ENCODE peak calls at places on chromosomes 4 and X, in seven cellular contexts. Y, T, A, L, I, C and H are unnamed samples.
A peak's percentile ranks its signal among the peaks of the same experiment; 100 is the strongest.

GRCh38 chr4:83535520-83535944 is 376 bp upstream of the GPAT3 start:
- DNase-seq in T (no peak), C (peak; percentile 42), Y (peak; percentile 56), A (peak; percentile 73), I (peak; percentile 76), L (peak; percentile 76), H (peak; percentile 55)

GRCh38 chr4:10089346-10089745 is 27.3 kb downstream of the WDR1 start:
- DNase-seq in C (no peak), I (no peak), T (no peak), Y (peak; percentile 81), L (no peak), A (no peak), H (no peak)

GRCh38 chrX:574355-574754 is 56.2 kb upstream of the SHOX start:
- DNase-seq in A (no peak), I (no peak), Y (no peak), L (no peak), T (no peak), C (no peak), H (no peak)

GRCh38 chr4:168167714-168168284 is 75.5 kb downstream of the ANXA10 start:
- DNase-seq in Y (no peak), A (no peak), C (no peak), T (no peak), I (no peak), L (peak; percentile 62), H (no peak)

GRCh38 chr4:102328045-102328444 is 17.2 kb downstream of the SLC39A8 start:
- DNase-seq in A (no peak), Y (no peak), I (peak; percentile 26), L (no peak), T (no peak), C (no peak), H (no peak)

GRCh38 chr4:72909461-72909860 is 160.1 kb downstream of the COX18 start:
- DNase-seq in C (no peak), L (no peak), A (no peak), I (no peak), T (no peak), Y (peak; percentile 36), H (no peak)

GRCh38 chrX:108584617-108585211 is 145.1 kb downstream of the COL4A5 start:
- DNase-seq in T (no peak), I (peak; percentile 8), Y (no peak), L (no peak), A (no peak), C (peak; percentile 1), H (no peak)

GRCh38 chrX:128975716-128976115 is 547.6 kb downstream of the SMARCA1 start:
- DNase-seq in C (peak; percentile 17), L (no peak), A (peak; percentile 68), Y (peak; percentile 51), I (peak; percentile 0), T (no peak), H (no peak)

GRCh38 chrX:11458175-11458574 is 165.0 kb downstream of the AMELX start:
- DNase-seq in T (no peak), I (peak; percentile 60), L (peak; percentile 27), Y (no peak), C (no peak), A (no peak), H (no peak)

GRCh38 chrX:106144755-106145639 is 23.1 kb upstream of the PWWP3B start:
- DNase-seq in L (no peak), C (no peak), I (peak; percentile 55), Y (peak; percentile 79), A (peak; percentile 71), T (no peak), H (no peak)

GRCh38 chr4:76197001-76197743 is 16.5 kb downstream of the SCARB2 start:
- DNase-seq in T (no peak), A (no peak), I (no peak), L (peak; percentile 41), C (no peak), Y (no peak), H (no peak)

GRCh38 chr4:128176643-128177042 is 111.0 kb downstream of the PGRMC2 start:
- DNase-seq in L (no peak), I (no peak), Y (no peak), A (no peak), C (no peak), T (no peak), H (no peak)

GRCh38 chrX:2707334-2707760 is 16.3 kb downstream of the CD99 start:
- DNase-seq in T (peak; percentile 89), C (peak; percentile 83), Y (peak; percentile 28), I (peak; percentile 73), A (no peak), L (peak; percentile 95), H (peak; percentile 97)

GRCh38 chr4:36325499-36325898 is 44.1 kb downstream of the DTHD1 start:
- DNase-seq in Y (no peak), I (no peak), L (no peak), T (no peak), C (no peak), A (no peak), H (no peak)

GRCh38 chr4:18020145-18020670 is 1.3 kb downstream of the LCORL start:
- DNase-seq in L (peak; percentile 12), T (no peak), A (no peak), C (no peak), I (peak; percentile 34), Y (no peak), H (no peak)

GRCh38 chrX:131675596-131676194 is 131.8 kb downstream of the OR13H1 start:
- DNase-seq in I (no peak), L (peak; percentile 1), Y (no peak), A (no peak), C (peak; percentile 47), T (no peak), H (no peak)

GRCh38 chr4:55851885-55852284 is 1.6 kb upstream of the EXOC1 start:
- DNase-seq in Y (no peak), I (no peak), C (no peak), T (no peak), A (no peak), L (no peak), H (no peak)

GRCh38 chr4:1809754-1810502 is 16.8 kb downstream of the FGFR3 start:
- DNase-seq in C (peak; percentile 69), L (peak; percentile 46), Y (peak; percentile 74), T (no peak), I (peak; percentile 72), A (peak; percentile 90), H (peak; percentile 25)

GRCh38 chr4:100569196-100569595 is 51.4 kb upstream of the EMCN start:
- DNase-seq in I (no peak), Y (no peak), T (no peak), C (no peak), L (no peak), A (no peak), H (no peak)

GRCh38 chr4:17468638-17469221 is 43.2 kb downstream of the QDPR start:
- DNase-seq in L (peak; percentile 44), A (no peak), I (peak; percentile 73), C (no peak), T (no peak), Y (no peak), H (peak; percentile 24)

GRCh38 chr4:3408793-3409330 is 32.9 kb upstream of the HGFAC start:
- DNase-seq in A (no peak), C (no peak), Y (no peak), L (no peak), I (no peak), T (no peak), H (no peak)

GRCh38 chr4:23484689-23485088 is 405.2 kb downstream of the PPARGC1A start:
- DNase-seq in A (no peak), C (no peak), Y (no peak), L (no peak), T (no peak), I (peak; percentile 16), H (no peak)

GRCh38 chr4:168755643-168756482 is 254.2 kb downstream of the CBR4 start:
- DNase-seq in C (no peak), A (no peak), I (no peak), Y (no peak), T (no peak), L (peak; percentile 66), H (no peak)

DNA sequence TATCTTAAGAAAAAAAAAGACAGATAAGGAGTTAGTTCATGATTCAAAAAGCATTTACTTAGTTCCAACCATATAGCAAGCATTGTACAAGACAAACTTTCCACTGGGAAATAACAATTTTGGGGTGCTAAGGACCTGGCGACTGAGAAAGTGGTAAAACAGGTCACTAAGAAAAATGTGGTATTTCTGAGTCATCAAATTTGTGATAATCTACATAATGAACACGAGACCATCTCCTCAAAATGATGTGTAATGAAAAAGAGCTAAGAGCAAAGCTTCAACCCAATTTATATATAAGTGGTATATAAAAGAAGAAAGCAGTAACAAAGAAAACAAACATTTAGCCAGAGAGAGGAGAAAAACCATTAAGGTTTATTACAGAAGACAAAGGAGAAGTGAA is 72.3 kb downstream of the FBXW7 start:
- DNase-seq in C (no peak), T (no peak), A (no peak), Y (no peak), L (no peak), I (no peak), H (no peak)
- H3K4me3 ChIP-seq in C (no peak overlapping the region), T (no peak overlapping the region), A (no peak overlapping the region), Y (no peak overlapping the region), L (no peak overlapping the region), I (no peak overlapping the region), H (no peak overlapping the region)

GRCh38 chr4:140637836-140638235 is 69.1 kb upstream of the UCP1 start:
- DNase-seq in C (peak; percentile 24), Y (no peak), T (no peak), A (no peak), I (peak; percentile 37), L (no peak), H (no peak)
- TF ChIP-seq CTCF in C (peak; percentile 33), Y (no peak), T (peak; percentile 40), A (no peak), I (peak; percentile 44), L (peak; percentile 34), H (peak; percentile 51)

GRCh38 chr4:5446595-5446994 is 261.8 kb downstream of the EVC2 start:
- DNase-seq in L (no peak), Y (no peak), C (no peak), A (no peak), I (no peak), T (no peak), H (no peak)

GRCh38 chr4:5448286-5448685 is 260.1 kb downstream of the EVC2 start:
- DNase-seq in C (no peak), I (no peak), L (no peak), Y (no peak), A (no peak), T (no peak), H (no peak)

GRCh38 chr4:5444918-5445517 is 263.3 kb downstream of the EVC2 start:
- DNase-seq in I (no peak), A (no peak), T (no peak), Y (no peak), L (no peak), C (no peak), H (no peak)
- H3K4me3 ChIP-seq in I (no peak overlapping the region), A (no peak overlapping the region), T (no peak overlapping the region), Y (no peak overlapping the region), L (no peak overlapping the region), C (no peak overlapping the region), H (no peak overlapping the region)

GRCh38 chr4:159193256-159193655 is 90.4 kb downstream of the RAPGEF2 start:
- DNase-seq in A (no peak), I (no peak), T (no peak), C (no peak), Y (no peak), L (no peak), H (no peak)

GRCh38 chr4:159191989-159192388 is 89.1 kb downstream of the RAPGEF2 start:
- DNase-seq in I (peak; percentile 58), A (no peak), C (peak; percentile 40), L (peak; percentile 85), T (no peak), Y (no peak), H (peak; percentile 40)

GRCh38 chr4:159195400-159195799 is 92.5 kb downstream of the RAPGEF2 start:
- DNase-seq in T (no peak), Y (no peak), A (no peak), C (no peak), L (no peak), I (no peak), H (no peak)

GRCh38 chr4:159188646-159189045 is 85.8 kb downstream of the RAPGEF2 start:
- DNase-seq in C (no peak), L (no peak), I (no peak), Y (no peak), T (no peak), A (no peak), H (no peak)

GRCh38 chr4:159190646-159191045 is 87.8 kb downstream of the RAPGEF2 start:
- DNase-seq in L (no peak), C (no peak), I (no peak), Y (no peak), A (no peak), T (no peak), H (no peak)
- TF ChIP-seq CTCF in L (no peak), C (no peak), I (no peak), Y (no peak), A (no peak), T (no peak), H (no peak)